ENCODE peak calls at places on chromosomes 6 and 20, in six cellular contexts. Q, D, F, J, W and H are unnamed samples.

GRCh38 chr6:29631860-29632731 is 887 bp downstream of the GABBR1 start:
- DNase-seq in Q (peak), D (peak), F (no peak), J (no peak), W (peak), H (no peak)

GRCh38 chr20:16528078-16528477 is 45.2 kb downstream of the KIF16B start:
- DNase-seq in Q (peak), D (peak), F (no peak), J (peak), W (peak), H (no peak)

GRCh38 chr20:58307270-58307669 is 2.2 kb upstream of the RAB22A start:
- DNase-seq in Q (no peak), D (no peak), F (no peak), J (no peak), W (no peak), H (no peak)

GRCh38 chr20:50318709-50319108 is 128.1 kb downstream of the CEBPB start:
- DNase-seq in Q (no peak), D (no peak), F (no peak), J (no peak), W (peak), H (no peak)

GRCh38 chr6:70686548-70687133 is 19.0 kb downstream of the SMAP1 start:
- DNase-seq in Q (peak), D (peak), F (no peak), J (peak), W (peak), H (no peak)

GRCh38 chr6:15922510-15923307 is 206.2 kb upstream of the MYLIP start:
- DNase-seq in Q (no peak), D (no peak), F (no peak), J (peak), W (peak), H (no peak)

GRCh38 chr6:46491201-46491788 is at the start of gene RCAN2:
- DNase-seq in Q (peak), D (peak), F (no peak), J (peak), W (no peak), H (peak)

GRCh38 chr6:76518443-76518842 is 446.0 kb upstream of the IMPG1 start:
- DNase-seq in Q (no peak), D (no peak), F (no peak), J (no peak), W (no peak), H (no peak)

GRCh38 chr20:57676517-57677322 is 33.1 kb downstream of the PMEPA1 start:
- DNase-seq in Q (no peak), D (no peak), F (no peak), J (no peak), W (no peak), H (no peak)

GRCh38 chr6:44399991-44400390 is 12.5 kb downstream of the CDC5L start:
- DNase-seq in Q (no peak), D (no peak), F (no peak), J (no peak), W (no peak), H (no peak)

GRCh38 chr6:111687652-111688051 is 82.0 kb upstream of the TRAF3IP2 start:
- DNase-seq in Q (no peak), D (no peak), F (no peak), J (no peak), W (peak), H (no peak)

GRCh38 chr6:116397960-116398359 is 27.2 kb downstream of the DSE start:
- DNase-seq in Q (no peak), D (peak), F (no peak), J (no peak), W (no peak), H (no peak)

GRCh38 chr6:39945626-39946025 is 11.4 kb upstream of the MOCS1 start:
- DNase-seq in Q (no peak), D (no peak), F (no peak), J (no peak), W (peak), H (no peak)

GRCh38 chr6:27312146-27312949 is at the start of gene POM121L2:
- DNase-seq in Q (peak), D (peak), F (no peak), J (peak), W (no peak), H (peak)

GRCh38 chr6:168124921-168125320 is 45.9 kb upstream of the FRMD1 start:
- DNase-seq in Q (no peak), D (no peak), F (no peak), J (no peak), W (no peak), H (no peak)

GRCh38 chr6:168122011-168122410 is 43.0 kb upstream of the FRMD1 start:
- DNase-seq in Q (no peak), D (no peak), F (no peak), J (no peak), W (no peak), H (no peak)

GRCh38 chr6:168122521-168122920 is 43.5 kb upstream of the FRMD1 start:
- DNase-seq in Q (no peak), D (no peak), F (no peak), J (no peak), W (no peak), H (no peak)

GRCh38 chr6:168124161-168124560 is 45.1 kb upstream of the FRMD1 start:
- DNase-seq in Q (no peak), D (no peak), F (no peak), J (no peak), W (no peak), H (no peak)

GRCh38 chr6:168123165-168123911 is 44.3 kb upstream of the FRMD1 start:
- DNase-seq in Q (no peak), D (no peak), F (no peak), J (no peak), W (no peak), H (no peak)
- TF ChIP-seq BHLHE40 in Q (no peak), D (no peak), F (no peak), J (no peak), W (no peak), H (no peak)

GRCh38 chr6:30707281-30707850 is 9.7 kb downstream of the MDC1 start:
- DNase-seq in Q (no peak), D (no peak), F (no peak), J (no peak), W (no peak), H (no peak)
- TF ChIP-seq BHLHE40 in Q (no peak), D (no peak), F (no peak), J (no peak), W (no peak), H (no peak)

GRCh38 chr20:24965065-24965919 is 16.2 kb downstream of the CST7 start:
- DNase-seq in Q (no peak), D (no peak), F (no peak), J (no peak), W (no peak), H (no peak)

GRCh38 chr20:24963672-24964517 is 14.8 kb downstream of the CST7 start:
- DNase-seq in Q (no peak), D (no peak), F (no peak), J (no peak), W (no peak), H (no peak)

GRCh38 chr20:24962510-24962909 is 13.4 kb downstream of the CST7 start:
- DNase-seq in Q (no peak), D (no peak), F (no peak), J (no peak), W (no peak), H (no peak)

GRCh38 chr20:24966317-24967012 is 17.4 kb downstream of the CST7 start:
- DNase-seq in Q (no peak), D (no peak), F (no peak), J (no peak), W (no peak), H (no peak)

GRCh38 chr20:24964518-24964838 is 15.4 kb downstream of the CST7 start:
- DNase-seq in Q (no peak), D (no peak), F (no peak), J (no peak), W (no peak), H (no peak)
- TF ChIP-seq BHLHE40 in Q (no peak), D (no peak), F (no peak), J (no peak), W (no peak), H (no peak)

GRCh38 chr20:62651285-62652021 is 9.2 kb downstream of the SLCO4A1 start:
- DNase-seq in Q (no peak), D (peak), F (peak), J (no peak), W (peak), H (no peak)
- TF ChIP-seq BHLHE40 in Q (no peak), D (no peak), F (peak), J (no peak), W (peak), H (no peak)

DNA sequence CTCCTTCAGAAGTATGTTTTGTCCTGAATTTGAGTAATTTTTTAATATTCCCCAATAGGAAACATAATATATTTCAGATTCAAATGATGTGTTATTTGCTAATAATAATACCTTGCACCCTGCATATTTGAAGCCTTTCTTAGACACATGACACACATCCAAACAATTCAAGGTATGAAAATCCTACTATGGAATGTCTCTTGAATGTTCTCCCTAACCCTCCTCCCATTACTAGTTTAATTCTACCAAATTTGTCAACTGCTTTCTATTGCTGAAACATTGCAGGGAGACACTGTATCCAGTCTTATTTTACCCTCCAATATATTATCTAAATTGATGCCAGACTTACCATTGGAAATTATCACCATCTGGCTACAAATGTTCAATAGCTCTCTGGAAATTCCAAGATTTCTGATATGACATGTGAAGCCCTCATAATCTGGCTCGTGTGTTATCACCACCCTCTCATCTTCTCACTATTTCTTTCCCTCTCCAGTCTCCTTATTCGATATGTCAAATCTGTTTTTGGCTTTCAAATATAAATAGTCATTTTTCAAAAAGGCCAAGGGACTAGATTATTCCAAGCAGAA is 1027.3 kb upstream of the CITED2 start:
- DNase-seq in Q (no peak), D (peak), F (no peak), J (no peak), W (no peak), H (no peak)
- TF ChIP-seq BHLHE40 in Q (no peak), D (no peak), F (no peak), J (no peak), W (no peak), H (no peak)

DNA sequence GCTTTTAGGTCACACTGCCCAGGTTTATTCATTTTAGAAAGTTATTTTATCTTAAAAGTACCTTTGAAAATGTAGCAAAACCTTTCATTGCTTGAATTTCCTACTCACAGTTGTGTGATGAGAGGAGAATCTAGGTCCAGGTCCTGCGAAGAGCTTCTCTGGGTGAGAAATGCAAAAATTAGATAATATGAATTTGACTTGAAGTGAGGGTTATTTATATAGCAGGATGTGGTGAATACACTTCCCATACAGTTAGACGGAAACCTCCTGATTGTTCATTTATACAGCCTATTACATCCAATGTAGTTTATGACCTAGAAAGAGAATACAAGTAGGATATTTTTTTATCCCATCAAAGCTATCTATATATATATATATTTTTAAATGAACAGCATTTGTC is 30.5 kb downstream of the CDKAL1 start:
- DNase-seq in Q (no peak), D (peak), F (peak), J (no peak), W (no peak), H (no peak)
- TF ChIP-seq BHLHE40 in Q (no peak), D (no peak), F (no peak), J (no peak), W (no peak), H (no peak)

GRCh38 chr20:4511776-4512175 is 209.9 kb upstream of the PRND start:
- DNase-seq in Q (no peak), D (no peak), F (no peak), J (no peak), W (no peak), H (no peak)

GRCh38 chr20:4512891-4513550 is 208.7 kb upstream of the PRND start:
- DNase-seq in Q (peak), D (peak), F (no peak), J (peak), W (no peak), H (no peak)

GRCh38 chr20:4516851-4517250 is 204.9 kb upstream of the PRND start:
- DNase-seq in Q (no peak), D (no peak), F (no peak), J (no peak), W (no peak), H (no peak)

GRCh38 chr20:4509825-4510522 is 211.7 kb upstream of the PRND start:
- DNase-seq in Q (no peak), D (peak), F (no peak), J (no peak), W (no peak), H (no peak)

GRCh38 chr20:4513720-4514119 is 208.0 kb upstream of the PRND start:
- DNase-seq in Q (peak), D (peak), F (no peak), J (no peak), W (no peak), H (no peak)
- TF ChIP-seq BHLHE40 in Q (no peak), D (no peak), F (no peak), J (no peak), W (no peak), H (no peak)